ENCODE peak calls at places on chromosomes 11 and 22, in seven cellular contexts. One of them, this sample, is unnamed.
A peak's percentile ranks its signal among the peaks of the same experiment; 100 is the strongest.

GRCh38 chr11:121696177-121696863 is 243.6 kb upstream of the SORL1-AS1 start:
- DNase-seq in HFFc6: no peak
- DNase-seq in kidney: no peak
- DNase-seq in EL: no peak
- DNase-seq in AG10803: no peak
- DNase-seq in ELR: no peak
- DNase-seq in WTC11: no peak
- DNase-seq in this sample: no peak

GRCh38 chr22:19105867-19106802 is 16.1 kb downstream of the DGCR2 start:
- DNase-seq in HFFc6: no peak
- DNase-seq in kidney: no peak
- DNase-seq in EL: no peak
- DNase-seq in AG10803: no peak
- DNase-seq in ELR: no peak
- DNase-seq in WTC11: peak; percentile 45
- DNase-seq in this sample: no peak

GRCh38 chr11:4809246-4809645 is 5.1 kb upstream of the OR52R1 start:
- DNase-seq in HFFc6: no peak
- DNase-seq in kidney: no peak
- DNase-seq in EL: no peak
- DNase-seq in AG10803: no peak
- DNase-seq in ELR: no peak
- DNase-seq in WTC11: no peak
- DNase-seq in this sample: no peak

GRCh38 chr11:82989628-82990404 is 81.9 kb downstream of the RAB30 start:
- DNase-seq in HFFc6: no peak
- DNase-seq in kidney: no peak
- DNase-seq in EL: no peak
- DNase-seq in AG10803: no peak
- DNase-seq in ELR: no peak
- DNase-seq in WTC11: no peak
- DNase-seq in this sample: no peak

GRCh38 chr22:47156352-47157092 is 394.1 kb downstream of the TBC1D22A start:
- DNase-seq in HFFc6: no peak
- DNase-seq in kidney: no peak
- DNase-seq in EL: no peak
- DNase-seq in AG10803: no peak
- DNase-seq in ELR: no peak
- DNase-seq in WTC11: no peak
- DNase-seq in this sample: no peak

GRCh38 chr11:120820040-120820439 is 203.9 kb upstream of the TBCEL start:
- DNase-seq in HFFc6: no peak
- DNase-seq in kidney: no peak
- DNase-seq in EL: no peak
- DNase-seq in AG10803: no peak
- DNase-seq in ELR: no peak
- DNase-seq in WTC11: no peak
- DNase-seq in this sample: no peak

GRCh38 chr11:119356349-119357031 is 10.0 kb upstream of the MFRP start:
- DNase-seq in HFFc6: peak; percentile 65
- DNase-seq in kidney: peak; percentile 95
- DNase-seq in EL: peak; percentile 72
- DNase-seq in AG10803: peak; percentile 65
- DNase-seq in ELR: peak; percentile 84
- DNase-seq in WTC11: peak; percentile 91
- DNase-seq in this sample: peak; percentile 65

GRCh38 chr11:92204731-92205130 is 19.9 kb upstream of the FAT3 start:
- DNase-seq in HFFc6: no peak
- DNase-seq in kidney: no peak
- DNase-seq in EL: no peak
- DNase-seq in AG10803: peak; percentile 16
- DNase-seq in ELR: no peak
- DNase-seq in WTC11: no peak
- DNase-seq in this sample: no peak

GRCh38 chr11:76622481-76623094 is 48.0 kb downstream of the LRRC32 start:
- DNase-seq in HFFc6: no peak
- DNase-seq in kidney: no peak
- DNase-seq in EL: no peak
- DNase-seq in AG10803: no peak
- DNase-seq in ELR: no peak
- DNase-seq in WTC11: no peak
- DNase-seq in this sample: no peak

GRCh38 chr11:123549901-123550619 is 104.4 kb downstream of the SCN3B start:
- DNase-seq in HFFc6: peak; percentile 28
- DNase-seq in kidney: no peak
- DNase-seq in EL: no peak
- DNase-seq in AG10803: no peak
- DNase-seq in ELR: peak; percentile 34
- DNase-seq in WTC11: no peak
- DNase-seq in this sample: no peak

GRCh38 chr11:108027057-108027456 is 18.4 kb downstream of the CUL5 start:
- DNase-seq in HFFc6: no peak
- DNase-seq in kidney: no peak
- DNase-seq in EL: no peak
- DNase-seq in AG10803: no peak
- DNase-seq in ELR: peak; percentile 9
- DNase-seq in WTC11: peak; percentile 22
- DNase-seq in this sample: no peak

This sample was measured in PC-9.